ENCODE peak calls at places on chromosomes 11 and 22, in seven cellular contexts. C, X, Z, O, J, Q and P are unnamed samples.

GRCh38 chr22:20885557-20886323 is 26.9 kb downstream of the SNAP29 start:
- DNase-seq in X (peak; percentile 86), C (peak; percentile 75), O (peak; percentile 58), Z (peak; percentile 61), J (peak; percentile 79), Q (peak; percentile 24), P (no peak)

GRCh38 chr11:17230867-17231851 is 23.4 kb upstream of the PIK3C2A start:
- DNase-seq in C (no peak), J (no peak), Z (peak; percentile 47), O (no peak), X (no peak), Q (peak; percentile 37), P (no peak)

GRCh38 chr22:26273011-26273675 is 103.9 kb downstream of the SEZ6L start:
- DNase-seq in Q (no peak), J (no peak), Z (no peak), O (no peak), C (peak; percentile 81), X (no peak), P (no peak)

GRCh38 chr22:42743501-42743991 is 22.9 kb upstream of the A4GALT start:
- DNase-seq in Z (no peak), O (no peak), C (no peak), Q (no peak), X (peak; percentile 57), J (no peak), P (no peak)

GRCh38 chr11:62508336-62509058 is 38.1 kb downstream of the AHNAK start:
- DNase-seq in C (peak; percentile 74), Z (peak; percentile 14), J (peak; percentile 86), O (peak; percentile 62), Q (no peak), X (peak; percentile 86), P (no peak)

GRCh38 chr11:81669944-81670526 is 1063.6 kb downstream of the FAM181B start:
- DNase-seq in X (no peak), C (no peak), Z (no peak), Q (no peak), O (no peak), J (no peak), P (no peak)

GRCh38 chr11:86595401-86595800 is 77.0 kb downstream of the ME3 start:
- DNase-seq in Q (no peak), J (no peak), C (no peak), O (no peak), Z (no peak), X (no peak), P (no peak)

GRCh38 chr22:46090631-46091201 is 59.6 kb upstream of the PPARA start:
- DNase-seq in Q (no peak), C (no peak), X (no peak), Z (no peak), O (no peak), J (no peak), P (no peak)

GRCh38 chr11:69052343-69053168 is 3.8 kb downstream of the TPCN2 start:
- DNase-seq in Z (no peak), J (no peak), X (no peak), Q (no peak), C (no peak), O (peak; percentile 56), P (no peak)